ENCODE peak calls at places on chromosomes 1 and 21, in ten cellular contexts. C, Z, L, V, Y, N, S, A, D and U are unnamed samples.

GRCh38 chr1:33119532-33120217 is 38.7 kb downstream of the AZIN2 start:
- DNase-seq in C (no peak), Z (no peak), L (no peak), V (no peak), Y (no peak), N (no peak), S (no peak), A (no peak), D (no peak), U (no peak)

GRCh38 chr1:233675893-233676292 is 62.0 kb downstream of the KCNK1 start:
- DNase-seq in C (no peak), Z (no peak), L (no peak), V (no peak), Y (no peak), N (no peak), S (no peak), A (no peak), D (no peak), U (no peak)

GRCh38 chr21:31198575-31198974 is 145.5 kb downstream of the TIAM1 start:
- DNase-seq in C (peak; percentile 61), Z (no peak), L (peak; percentile 12), V (peak; percentile 71), Y (peak; percentile 69), N (no peak), S (no peak), A (no peak), D (peak; percentile 74), U (no peak)

GRCh38 chr1:244022859-244023258 is 28.2 kb upstream of the ZBTB18 start:
- DNase-seq in C (no peak), Z (no peak), L (no peak), V (no peak), Y (no peak), N (no peak), S (no peak), A (no peak), D (no peak), U (no peak)

GRCh38 chr1:25579241-25579946 is 36.0 kb downstream of the LDLRAP1 start:
- DNase-seq in C (no peak), Z (no peak), L (no peak), V (no peak), Y (peak; percentile 41), N (no peak), S (no peak), A (no peak), D (no peak), U (no peak)

GRCh38 chr1:25979210-25979609 is 18.7 kb downstream of the PAFAH2 start:
- DNase-seq in C (no peak), Z (no peak), L (no peak), V (no peak), Y (no peak), N (no peak), S (no peak), A (no peak), D (no peak), U (no peak)

GRCh38 chr21:42597487-42598158 is 55.8 kb upstream of the PDE9A start:
- DNase-seq in C (no peak), Z (no peak), L (no peak), V (no peak), Y (no peak), N (no peak), S (no peak), A (no peak), D (no peak), U (no peak)

GRCh38 chr1:19310720-19311502 is 1.0 kb downstream of the AKR7A2 start:
- DNase-seq in C (peak; percentile 34), Z (no peak), L (peak; percentile 46), V (no peak), Y (no peak), N (no peak), S (no peak), A (no peak), D (peak; percentile 24), U (no peak)